ENCODE peak calls at places on chromosomes 4 and X, in six cellular contexts. P is heart right ventricle; S is mucosa of gallbladder; H is activated CD8-positive, alpha-beta memory T cell treated with anti-CD3 and anti-CD28 coated beads, Interleukin-2, amount 50 U/mL, for 48 hours; Z is T-helper 17 cell; D is stimulated activated CD4-positive, alpha-beta T cell treated with anti-CD3 and anti-CD28 coated beads, Interleukin-1b, Interleukin-23, amount 100 ng/mL, for 4 hours. M is an unnamed sample.

GRCh38 chrX:113804293-113804692 is 779.6 kb upstream of the HTR2C start:
- DNase-seq in P (no peak), S (no peak), H (no peak), Z (no peak), D (no peak), M (no peak)

GRCh38 chr4:45442466-45442865 is 681.4 kb downstream of the GABRG1 start:
- DNase-seq in P (no peak), S (no peak), H (no peak), Z (no peak), D (no peak), M (no peak)

GRCh38 chrX:24149346-24150050 is at the start of gene ZFX:
- DNase-seq in P (peak), S (peak), H (peak), Z (peak), D (peak), M (peak)

GRCh38 chrX:74419861-74420193 is 1.5 kb upstream of the SLC16A2 start:
- DNase-seq in P (no peak), S (no peak), H (peak), Z (no peak), D (no peak), M (peak)

GRCh38 chrX:9204560-9204959 is 170.6 kb upstream of the FAM9B start:
- DNase-seq in P (no peak), S (no peak), H (no peak), Z (no peak), D (no peak), M (no peak)

GRCh38 chr4:152991361-152991760 is 55.2 kb downstream of the FHDC1 start:
- DNase-seq in P (no peak), S (no peak), H (no peak), Z (no peak), D (no peak), M (no peak)

GRCh38 chr4:91116861-91117260 is 989.7 kb downstream of the CCSER1 start:
- DNase-seq in P (no peak), S (no peak), H (no peak), Z (no peak), D (no peak), M (no peak)

GRCh38 chr4:76250962-76251361 is 559 bp upstream of the FAM47E start:
- DNase-seq in P (no peak), S (no peak), H (no peak), Z (no peak), D (no peak), M (no peak)

GRCh38 chrX:9586992-9587392 is 122.1 kb downstream of the TBL1X start:
- DNase-seq in P (peak), S (no peak), H (no peak), Z (no peak), D (no peak), M (no peak)

M was measured in left cardiac atrium.